ENCODE peak calls at places on chromosomes 7 and 10, in seven cellular contexts. O is endothelial cell; B is activated naive CD8-positive, alpha-beta T cell treated with anti-CD3 and anti-CD28 coated beads, Interleukin-2, amount 50 U/mL, for 24 hours; P is lower lobe of right lung; J is activated CD8-positive, alpha-beta memory T cell treated with anti-CD3 and anti-CD28 coated beads, Interleukin-2, amount 10 ng/mL, durations not matched to agents 7 days and 5 days; W is ELR; R is fibroblast of lung. F is an unnamed sample.
A peak's percentile ranks its signal among the peaks of the same experiment; 100 is the strongest.

GRCh38 chr7:48411619-48412018 is 240.4 kb downstream of the ABCA13 start:
- DNase-seq in O (no peak), B (no peak), P (no peak), J (peak; percentile 47), W (no peak), R (no peak), F (no peak)

GRCh38 chr7:101386177-101386557 is 23.5 kb downstream of the COL26A1 start:
- DNase-seq in O (no peak), B (no peak), P (no peak), J (no peak), W (no peak), R (no peak), F (no peak)

GRCh38 chr7:26365077-26365896 is 73.6 kb downstream of the SNX10 start:
- DNase-seq in O (peak; percentile 49), B (peak; percentile 23), P (peak; percentile 51), J (peak; percentile 68), W (peak; percentile 76), R (peak; percentile 87), F (no peak)

GRCh38 chr10:95729323-95730055 is 26.5 kb upstream of the ENTPD1 start:
- DNase-seq in O (no peak), B (no peak), P (no peak), J (no peak), W (no peak), R (no peak), F (no peak)

GRCh38 chr7:154864531-154864908 is 138.4 kb downstream of the PAXIP1 start:
- DNase-seq in O (no peak), B (no peak), P (no peak), J (no peak), W (no peak), R (no peak), F (no peak)

GRCh38 chr7:114158854-114159253 is 240.0 kb upstream of the PPP1R3A start:
- DNase-seq in O (no peak), B (no peak), P (no peak), J (no peak), W (no peak), R (no peak), F (no peak)

GRCh38 chr7:111929258-111929657 is 276.9 kb downstream of the DOCK4 start:
- DNase-seq in O (no peak), B (no peak), P (no peak), J (no peak), W (no peak), R (no peak), F (no peak)

GRCh38 chr10:74753295-74754211 is 72.8 kb upstream of the KAT6B start:
- DNase-seq in O (no peak), B (no peak), P (peak; percentile 47), J (no peak), W (peak; percentile 15), R (no peak), F (no peak)

GRCh38 chr7:133365892-133366291 is 113.0 kb downstream of the EXOC4 start:
- DNase-seq in O (no peak), B (no peak), P (no peak), J (no peak), W (no peak), R (peak; percentile 24), F (no peak)

GRCh38 chr7:29408841-29409243 is 154.8 kb upstream of the PRR15 start:
- DNase-seq in O (peak; percentile 65), B (peak; percentile 30), P (no peak), J (peak; percentile 63), W (peak; percentile 84), R (peak; percentile 73), F (peak; percentile 55)

GRCh38 chr10:66291133-66291532 is 634.7 kb upstream of the LRRTM3 start:
- DNase-seq in O (no peak), B (no peak), P (no peak), J (no peak), W (no peak), R (no peak), F (no peak)

GRCh38 chr7:16926283-16926682 is 44.5 kb upstream of the AGR3 start:
- DNase-seq in O (no peak), B (no peak), P (no peak), J (peak; percentile 50), W (peak; percentile 66), R (peak; percentile 68), F (no peak)

GRCh38 chr10:34281661-34282060 is 533.4 kb downstream of the PARD3 start:
- DNase-seq in O (no peak), B (no peak), P (no peak), J (no peak), W (no peak), R (no peak), F (no peak)

F was measured in NCI-H1930.